ENCODE peak calls at places on chromosomes 7 and 10, in nine cellular contexts. U is GM23338, G is AG04450, E is WTC11, N is H4, Y is AG20443, W is NCI-H1105, T is endothelial cell, O is cardiac fibroblast. L is an unnamed sample.

GRCh38 chr10:79905322-79906314 is 43.3 kb downstream of the SFTPD start:
- DNase-seq in W (no peak), T (no peak), G (no peak), O (peak; percentile 43), E (no peak), Y (no peak), N (peak; percentile 20), U (no peak), L (no peak)

GRCh38 chr7:106562711-106563366 is 98.1 kb downstream of the CCDC71L start:
- DNase-seq in T (no peak), N (no peak), U (no peak), G (no peak), W (no peak), O (no peak), E (no peak), Y (no peak), L (no peak)

GRCh38 chr10:1374501-1374900 is 318.3 kb downstream of the WDR37 start:
- DNase-seq in W (no peak), E (no peak), G (no peak), N (no peak), O (no peak), U (no peak), Y (no peak), T (no peak), L (no peak)

GRCh38 chr7:68146970-68147369 is 1150.3 kb downstream of the TYW1 start:
- DNase-seq in N (no peak), T (no peak), E (no peak), Y (no peak), W (peak; percentile 81), G (no peak), O (no peak), U (no peak), L (no peak)

GRCh38 chr10:7913122-7913872 is 95.0 kb downstream of the TAF3 start:
- DNase-seq in N (no peak), G (no peak), E (no peak), U (peak; percentile 25), W (no peak), T (no peak), Y (no peak), O (no peak), L (no peak)

GRCh38 chr7:127905491-127906330 is 125.5 kb downstream of the LRRC4 start:
- DNase-seq in G (no peak), E (no peak), Y (peak; percentile 49), N (peak; percentile 34), W (no peak), U (no peak), T (no peak), O (peak; percentile 49), L (no peak)

GRCh38 chr10:17527530-17528146 is 73.2 kb upstream of the ST8SIA6 start:
- DNase-seq in E (no peak), O (peak; percentile 92), G (peak; percentile 65), Y (peak; percentile 55), T (no peak), N (peak; percentile 63), U (peak; percentile 27), W (no peak), L (no peak)

GRCh38 chr7:118452128-118452527 is 227.6 kb downstream of the ANKRD7 start:
- DNase-seq in T (no peak), N (no peak), U (no peak), Y (no peak), W (no peak), E (no peak), G (no peak), O (no peak), L (no peak)

GRCh38 chr7:114082567-114082933 is 163.7 kb upstream of the PPP1R3A start:
- DNase-seq in E (no peak), N (no peak), Y (no peak), U (peak; percentile 5), T (no peak), O (peak; percentile 29), G (no peak), W (no peak), L (no peak)

GRCh38 chr10:29630205-29631048 is 4.3 kb downstream of the SVIL start:
- DNase-seq in U (no peak), N (no peak), T (no peak), O (no peak), W (peak; percentile 26), G (no peak), E (no peak), Y (no peak), L (no peak)

GRCh38 chr10:117140525-117140902 is 2.4 kb upstream of the VAX1 start:
- DNase-seq in G (no peak), E (peak; percentile 41), O (no peak), N (no peak), T (no peak), U (peak; percentile 62), W (no peak), Y (no peak), L (no peak)

GRCh38 chr10:85612833-85613232 is 753.8 kb downstream of the GRID1 start:
- DNase-seq in U (peak; percentile 33), E (peak; percentile 29), G (no peak), O (no peak), T (no peak), N (no peak), W (no peak), Y (no peak), L (no peak)

GRCh38 chr7:80427218-80427617 is 84.6 kb downstream of the GNAT3 start:
- DNase-seq in T (no peak), N (no peak), O (no peak), Y (no peak), W (no peak), U (no peak), E (no peak), G (no peak), L (no peak)

GRCh38 chr7:40213856-40214255 is 79.1 kb downstream of the SUGCT start:
- DNase-seq in W (no peak), O (peak; percentile 58), T (no peak), E (no peak), G (no peak), Y (no peak), U (no peak), N (no peak), L (no peak)

GRCh38 chr7:24885305-24885704 is 94.7 kb downstream of the OSBPL3 start:
- DNase-seq in O (no peak), T (no peak), E (no peak), Y (no peak), W (no peak), N (no peak), G (no peak), U (no peak), L (peak; percentile 47)

GRCh38 chr7:152459724-152460251 is 24.0 kb upstream of the KMT2C start:
- DNase-seq in Y (no peak), N (peak; percentile 46), O (no peak), G (no peak), E (no peak), W (peak; percentile 60), U (no peak), T (no peak), L (no peak)

GRCh38 chr10:73808021-73808815 is 3.2 kb downstream of the NDST2 start:
- DNase-seq in N (no peak), T (no peak), O (no peak), Y (no peak), W (no peak), U (no peak), E (no peak), G (no peak), L (no peak)

GRCh38 chr7:98359395-98359794 is 41.5 kb downstream of the BAIAP2L1 start:
- DNase-seq in E (no peak), N (no peak), Y (no peak), U (no peak), T (no peak), G (no peak), O (no peak), W (no peak), L (no peak)

GRCh38 chr10:14009315-14010082 is 321.2 kb downstream of the FRMD4A start:
- DNase-seq in O (peak; percentile 80), G (peak; percentile 70), W (no peak), N (peak; percentile 58), E (no peak), T (no peak), U (no peak), Y (peak; percentile 43), L (no peak)

GRCh38 chr10:22481687-22482539 is 136.6 kb downstream of the SPAG6 start:
- DNase-seq in N (peak; percentile 14), W (no peak), O (peak; percentile 38), E (no peak), G (no peak), Y (peak; percentile 60), U (peak; percentile 10), T (no peak), L (no peak)

GRCh38 chr10:43284341-43284910 is 17.6 kb upstream of the RASGEF1A start:
- DNase-seq in W (no peak), O (peak; percentile 8), U (peak; percentile 76), N (no peak), T (peak; percentile 50), Y (no peak), G (no peak), E (peak; percentile 76), L (no peak)

GRCh38 chr10:127976701-127977367 is 69.9 kb downstream of the PTPRE start:
- DNase-seq in G (no peak), N (no peak), W (no peak), U (no peak), Y (no peak), E (no peak), O (peak; percentile 28), T (no peak), L (no peak)

GRCh38 chr7:135761751-135762488 is 13.3 kb upstream of the FAM180A start:
- DNase-seq in N (peak; percentile 58), T (peak; percentile 9), Y (peak; percentile 76), G (no peak), U (no peak), O (peak; percentile 83), E (no peak), W (no peak), L (no peak)

GRCh38 chr10:72736176-72736795 is 44.3 kb downstream of the MCU start:
- DNase-seq in O (peak; percentile 95), E (no peak), W (no peak), T (no peak), Y (peak; percentile 46), G (no peak), U (no peak), N (no peak), L (peak; percentile 10)

GRCh38 chr7:152876749-152877148 is 117.2 kb downstream of the ACTR3B start:
- DNase-seq in Y (no peak), W (no peak), G (no peak), E (no peak), T (no peak), N (no peak), O (no peak), U (no peak), L (no peak)

GRCh38 chr10:22252286-22252800 is 34.5 kb upstream of the EBLN1 start:
- DNase-seq in U (no peak), O (peak; percentile 52), E (peak; percentile 41), W (no peak), G (no peak), N (no peak), T (peak; percentile 41), Y (peak; percentile 52), L (no peak)

GRCh38 chr7:26440993-26441636 is 149.5 kb downstream of the SNX10 start:
- DNase-seq in Y (no peak), T (peak; percentile 11), W (peak; percentile 20), U (peak; percentile 53), O (no peak), G (no peak), N (no peak), E (no peak), L (no peak)

L was measured in HuH-7.